ENCODE peak calls at places on chromosomes 2 and 18, in seven cellular contexts. Z is A673, T is HCT116, L is lower lobe of right lung, A is upper lobe of right lung, N is body of pancreas, G is hepatocyte. W is an unnamed sample. For H3K9me3, the result is how much of the 10 kb centered on the place peaks cover.

GRCh38 chr2:205484717-205485116 is 197.6 kb upstream of the NRP2 start:
- DNase-seq in Z (no peak), T (no peak), L (no peak), A (no peak), N (no peak), G (no peak), W (no peak)

GRCh38 chr2:204272913-204273312 is 272.4 kb upstream of the PARD3B start:
- DNase-seq in Z (no peak), T (no peak), L (no peak), A (no peak), N (no peak), G (no peak), W (no peak)

GRCh38 chr2:74924463-74925265 is 33.8 kb upstream of the POLE4 start:
- DNase-seq in Z (no peak), T (no peak), L (no peak), A (no peak), N (no peak), G (no peak), W (no peak)

GRCh38 chr2:176147790-176148496 is 3.4 kb upstream of the HOXD4 start:
- DNase-seq in Z (no peak), T (no peak), L (no peak), A (peak), N (no peak), G (no peak), W (no peak)

GRCh38 chr2:137865954-137866540 is 98.2 kb upstream of the HNMT start:
- DNase-seq in Z (peak), T (peak), L (no peak), A (no peak), N (peak), G (peak), W (peak)

GRCh38 chr2:196478588-196478987 is 160.9 kb upstream of the CCDC150 start:
- DNase-seq in Z (no peak), T (no peak), L (no peak), A (no peak), N (no peak), G (no peak), W (no peak)

GRCh38 chr18:76564117-76564516 is 69.1 kb upstream of the ZNF516 start:
- DNase-seq in Z (peak), T (peak), L (no peak), A (no peak), N (no peak), G (no peak), W (no peak)

GRCh38 chr2:88924533-88924932 is 233.1 kb downstream of the RPIA start:
- DNase-seq in Z (no peak), T (no peak), L (no peak), A (no peak), N (no peak), G (no peak), W (no peak)

GRCh38 chr18:28974504-28974903 is 797.6 kb upstream of the CDH2 start:
- DNase-seq in Z (no peak), T (no peak), L (no peak), A (no peak), N (no peak), G (no peak), W (no peak)

GRCh38 chr18:63237911-63238710 is 81.5 kb downstream of the BCL2 start:
- DNase-seq in Z (peak), T (peak), L (no peak), A (no peak), N (peak), G (peak), W (peak)

GRCh38 chr18:60123031-60123430 is 223.2 kb downstream of the PMAIP1 start:
- DNase-seq in Z (no peak), T (no peak), L (no peak), A (no peak), N (no peak), G (no peak), W (no peak)

GRCh38 chr2:179974743-179975142 is 32.4 kb downstream of the CWC22 start:
- DNase-seq in Z (no peak), T (no peak), L (no peak), A (no peak), N (no peak), G (no peak), W (no peak)

GRCh38 chr18:78818961-78819360 is 160.7 kb upstream of the SALL3 start:
- DNase-seq in Z (no peak), T (no peak), L (no peak), A (no peak), N (no peak), G (no peak), W (no peak)

GRCh38 chr2:241837197-241837596 is 21.5 kb downstream of the PDCD1 start:
- DNase-seq in Z (no peak), T (no peak), L (no peak), A (no peak), N (no peak), G (no peak), W (no peak)

GRCh38 chr2:110994250-110994961 is 126.3 kb upstream of the BCL2L11 start:
- DNase-seq in Z (peak), T (no peak), L (no peak), A (no peak), N (no peak), G (no peak), W (no peak)

GRCh38 chr2:131113566-131114227 is 8.6 kb downstream of the PLEKHB2 start:
- DNase-seq in Z (no peak), T (no peak), L (no peak), A (no peak), N (no peak), G (no peak), W (no peak)

GRCh38 chr2:68134554-68134953 is 23.1 kb upstream of the PNO1 start:
- DNase-seq in Z (no peak), T (no peak), L (no peak), A (no peak), N (no peak), G (no peak), W (no peak)

GRCh38 chr2:25251461-25252273 is 83.3 kb upstream of the POMC start:
- DNase-seq in Z (peak), T (no peak), L (peak), A (peak), N (peak), G (peak), W (peak)

GRCh38 chr2:174334278-174334715 is 457 bp upstream of the SP9 start:
- DNase-seq in Z (no peak), T (no peak), L (no peak), A (no peak), N (no peak), G (no peak), W (no peak)

GRCh38 chr2:232444409-232445148 is 11.4 kb upstream of the ALPI start:
- DNase-seq in Z (peak), T (peak), L (peak), A (peak), N (peak), G (peak), W (no peak)

GRCh38 chr18:4870177-4870773 is 326.8 kb downstream of the AKAIN1 start:
- DNase-seq in Z (no peak), T (no peak), L (no peak), A (no peak), N (no peak), G (peak), W (no peak)
- H3K9me3 ChIP-seq in Z (under half), T (under half), L (under half), A (under half), N (under half), G (under half), W (under half)

GRCh38 chr2:225399509-225399908 is at the start of gene NYAP2:
- DNase-seq in Z (no peak), T (no peak), L (no peak), A (no peak), N (no peak), G (no peak), W (no peak)
- H3K4me3 ChIP-seq in Z (no peak), T (no peak), L (no peak), A (no peak), N (no peak), G (no peak), W (no peak)

DNA sequence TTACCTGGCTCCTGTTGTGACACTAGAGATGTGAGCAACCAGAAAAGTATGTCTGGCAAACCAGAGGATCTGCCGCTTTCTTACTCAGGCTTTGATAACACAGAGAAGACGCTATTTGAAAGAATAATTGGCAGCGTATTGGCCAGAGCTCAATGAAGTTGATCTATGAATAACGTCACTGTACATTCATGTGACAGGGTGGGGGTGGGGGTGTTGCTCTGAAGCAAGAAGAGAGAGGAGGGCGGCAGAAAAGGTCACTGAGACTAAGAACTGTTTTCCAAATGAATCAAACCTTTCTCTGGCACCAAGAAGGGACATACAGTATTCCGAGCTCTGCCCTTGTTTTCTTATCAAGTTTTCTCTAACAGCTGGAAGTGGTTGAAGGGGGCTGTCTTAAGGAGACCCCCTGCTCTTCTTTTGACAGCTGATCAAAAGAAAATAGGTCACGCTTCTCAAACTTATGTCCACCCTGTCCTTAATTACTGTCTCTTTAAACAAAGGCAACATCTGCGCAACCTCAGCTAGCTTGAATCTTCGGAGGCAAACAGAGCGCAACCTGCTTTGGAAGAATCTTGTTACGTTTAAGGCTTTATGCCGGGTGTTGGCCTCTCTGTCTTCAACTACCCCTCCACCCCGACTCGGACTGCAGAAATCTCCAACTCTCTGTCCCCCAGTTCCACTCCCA is 1.5 kb upstream of the ONECUT2 start:
- DNase-seq in Z (no peak), T (no peak), L (no peak), A (no peak), N (no peak), G (no peak), W (no peak)
- H3K9me3 ChIP-seq in Z (under half), T (under half), L (under half), A (under half), N (under half), G (under half), W (under half)

GRCh38 chr2:6109801-6110200 is 417.6 kb downstream of the SOX11 start:
- DNase-seq in Z (no peak), T (no peak), L (no peak), A (no peak), N (no peak), G (no peak), W (no peak)

GRCh38 chr2:6107290-6107689 is 415.1 kb downstream of the SOX11 start:
- DNase-seq in Z (no peak), T (no peak), L (no peak), A (no peak), N (no peak), G (no peak), W (no peak)

GRCh38 chr2:6103372-6103771 is 411.2 kb downstream of the SOX11 start:
- DNase-seq in Z (no peak), T (no peak), L (no peak), A (no peak), N (no peak), G (no peak), W (no peak)

GRCh38 chr2:6103949-6104348 is 411.8 kb downstream of the SOX11 start:
- DNase-seq in Z (peak), T (no peak), L (no peak), A (no peak), N (peak), G (no peak), W (no peak)
- H3K4me3 ChIP-seq in Z (no peak), T (no peak), L (no peak), A (no peak), N (no peak), G (no peak), W (no peak)

GRCh38 chr2:183780072-183780471 is 655.8 kb downstream of the NUP35 start:
- DNase-seq in Z (no peak), T (no peak), L (no peak), A (no peak), N (no peak), G (no peak), W (no peak)
- H3K9me3 ChIP-seq in Z (under half), T (under half), L (under half), A (under half), N (under half), G (under half), W (under half)

GRCh38 chr2:71452565-71452964 is 796 bp upstream of the DYSF start:
- DNase-seq in Z (peak), T (peak), L (no peak), A (no peak), N (no peak), G (peak), W (no peak)

GRCh38 chr2:71455011-71455740 is 1.8 kb downstream of the DYSF start:
- DNase-seq in Z (no peak), T (no peak), L (no peak), A (no peak), N (no peak), G (no peak), W (no peak)

GRCh38 chr2:71451695-71452094 is 1.7 kb upstream of the DYSF start:
- DNase-seq in Z (no peak), T (no peak), L (no peak), A (no peak), N (no peak), G (no peak), W (no peak)

GRCh38 chr2:71454221-71455010 is 1.1 kb downstream of the DYSF start:
- DNase-seq in Z (no peak), T (no peak), L (no peak), A (no peak), N (no peak), G (no peak), W (peak)

DNA sequence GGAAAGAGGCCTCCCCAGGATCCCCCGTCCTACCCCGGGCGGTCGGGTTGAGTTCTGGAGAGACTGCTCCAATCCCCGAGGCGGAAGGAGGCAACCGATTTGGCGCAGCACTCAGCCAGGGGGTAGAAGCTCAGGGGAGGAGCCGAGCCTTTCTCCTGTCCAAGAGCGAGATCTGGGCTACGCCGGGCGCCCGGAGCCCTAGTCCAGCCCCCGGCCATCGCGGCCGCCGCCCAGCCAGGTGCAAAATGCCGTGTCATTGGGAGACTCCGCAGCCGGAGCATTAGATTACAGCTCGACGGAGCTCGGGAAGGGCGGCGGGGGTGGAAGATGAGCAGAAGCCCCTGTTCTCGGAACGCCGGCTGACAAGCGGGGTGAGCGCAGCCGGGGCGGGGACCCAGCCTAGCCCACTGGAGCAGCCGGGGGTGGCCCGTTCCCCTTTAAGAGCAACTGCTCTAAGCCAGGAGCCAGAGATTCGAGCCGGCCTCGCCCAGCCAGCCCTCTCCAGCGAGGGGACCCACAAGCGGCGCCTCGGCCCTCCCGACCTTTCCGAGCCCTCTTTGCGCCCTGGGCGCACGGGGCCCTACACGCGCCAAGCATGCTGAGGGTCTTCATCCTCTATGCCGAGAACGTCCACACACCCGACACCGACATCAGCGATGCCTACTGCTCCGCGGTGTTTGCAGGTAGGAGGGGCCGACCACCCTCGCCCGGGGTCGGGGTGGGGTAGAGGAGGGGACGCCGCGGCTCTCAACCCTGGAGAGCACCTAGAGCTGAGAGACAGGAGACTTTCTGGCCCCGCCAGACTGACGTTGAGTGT is at the start of gene DYSF:
- DNase-seq in Z (no peak), T (no peak), L (peak), A (peak), N (peak), G (peak), W (peak)
- H3K4me3 ChIP-seq in Z (peak), T (no peak), L (peak), A (peak), N (peak), G (peak), W (peak)

DNA sequence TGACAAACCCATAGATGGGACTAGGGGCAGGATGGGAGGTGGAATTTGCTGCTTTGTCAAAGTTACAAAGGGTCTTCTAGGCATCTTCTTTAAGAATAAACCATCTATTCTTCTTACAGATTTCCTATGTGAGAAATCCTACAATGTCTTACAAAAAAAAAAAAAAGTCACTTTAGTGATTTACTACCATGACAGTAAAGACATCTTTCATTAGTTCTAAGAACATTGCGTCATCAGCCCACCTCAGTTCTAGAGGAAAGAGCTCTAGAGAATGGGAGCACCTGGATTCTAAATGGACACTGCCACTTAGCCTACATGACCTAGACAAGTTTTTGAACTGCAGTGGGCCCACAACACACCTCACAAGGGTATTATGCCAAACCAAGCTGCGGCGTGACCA is 172.0 kb downstream of the MYO5B start:
- DNase-seq in Z (no peak), T (no peak), L (no peak), A (no peak), N (no peak), G (no peak), W (no peak)
- H3K9me3 ChIP-seq in Z (under half), T (under half), L (under half), A (under half), N (under half), G (under half), W (under half)

GRCh38 chr18:37254973-37255372 is 310.6 kb downstream of the CELF4 start:
- DNase-seq in Z (no peak), T (no peak), L (no peak), A (peak), N (no peak), G (no peak), W (no peak)
- H3K4me3 ChIP-seq in Z (no peak), T (no peak), L (no peak), A (no peak), N (no peak), G (no peak), W (no peak)

GRCh38 chr18:68431111-68431921 is 283.6 kb downstream of the TMX3 start:
- DNase-seq in Z (no peak), T (no peak), L (no peak), A (no peak), N (no peak), G (no peak), W (no peak)

GRCh38 chr18:68428026-68428425 is 286.9 kb downstream of the TMX3 start:
- DNase-seq in Z (peak), T (no peak), L (no peak), A (no peak), N (no peak), G (peak), W (no peak)

GRCh38 chr18:68428666-68429065 is 286.2 kb downstream of the TMX3 start:
- DNase-seq in Z (peak), T (no peak), L (no peak), A (no peak), N (no peak), G (no peak), W (no peak)

GRCh38 chr18:68429809-68430208 is 285.1 kb downstream of the TMX3 start:
- DNase-seq in Z (no peak), T (no peak), L (no peak), A (no peak), N (no peak), G (no peak), W (no peak)

GRCh38 chr18:68429111-68429510 is 285.8 kb downstream of the TMX3 start:
- DNase-seq in Z (no peak), T (no peak), L (no peak), A (no peak), N (no peak), G (no peak), W (no peak)
- H3K9me3 ChIP-seq in Z (under half), T (under half), L (under half), A (under half), N (under half), G (under half), W (under half)

GRCh38 chr2:190060019-190060418 is 2.5 kb downstream of the MSTN start:
- DNase-seq in Z (no peak), T (no peak), L (no peak), A (no peak), N (no peak), G (no peak), W (no peak)
- H3K4me3 ChIP-seq in Z (no peak), T (no peak), L (no peak), A (no peak), N (no peak), G (no peak), W (no peak)

W was measured in aorta.